ENCODE peak calls at places on chromosome 15, in nine cellular contexts. Q, X, A, G, R, P, L, Y and K are unnamed samples.

GRCh38 chr15:60137711-60138396 is 133.7 kb downstream of the FOXB1 start:
- DNase-seq in Q (no peak), X (no peak), A (no peak), G (no peak), R (no peak), P (no peak), L (peak; percentile 55), Y (no peak), K (no peak)

GRCh38 chr15:80856809-80857377 is 77.7 kb downstream of the CEMIP start:
- DNase-seq in Q (no peak), X (no peak), A (peak; percentile 79), G (no peak), R (peak; percentile 57), P (no peak), L (no peak), Y (peak; percentile 21), K (no peak)

GRCh38 chr15:25362545-25362944 is 76.3 kb downstream of the UBE3A start:
- DNase-seq in Q (no peak), X (no peak), A (no peak), G (no peak), R (no peak), P (no peak), L (no peak), Y (no peak), K (no peak)

GRCh38 chr15:99452728-99453643 is 112.8 kb upstream of the MEF2A start:
- DNase-seq in Q (peak; percentile 88), X (no peak), A (peak; percentile 92), G (no peak), R (peak; percentile 60), P (no peak), L (peak; percentile 29), Y (peak; percentile 66), K (peak; percentile 20)

GRCh38 chr15:60526127-60526616 is 47.2 kb upstream of the ICE2 start:
- DNase-seq in Q (peak; percentile 90), X (no peak), A (no peak), G (peak; percentile 14), R (no peak), P (peak; percentile 34), L (no peak), Y (no peak), K (no peak)

GRCh38 chr15:40234783-40235182 is 4.1 kb upstream of the PAK6 start:
- DNase-seq in Q (no peak), X (no peak), A (peak; percentile 46), G (no peak), R (no peak), P (no peak), L (no peak), Y (no peak), K (no peak)

GRCh38 chr15:67782592-67782991 is 42.7 kb upstream of the SKOR1 start:
- DNase-seq in Q (no peak), X (no peak), A (no peak), G (no peak), R (no peak), P (no peak), L (no peak), Y (no peak), K (no peak)

GRCh38 chr15:41796457-41796856 is 22.2 kb downstream of the MAPKBP1 start:
- DNase-seq in Q (no peak), X (no peak), A (no peak), G (no peak), R (no peak), P (peak; percentile 94), L (peak; percentile 56), Y (peak; percentile 84), K (no peak)

GRCh38 chr15:60682115-60682514 is 203.2 kb upstream of the ICE2 start:
- DNase-seq in Q (no peak), X (no peak), A (no peak), G (no peak), R (no peak), P (no peak), L (peak; percentile 81), Y (no peak), K (no peak)

GRCh38 chr15:79887517-79887916 is 9.3 kb downstream of the MTHFS start:
- DNase-seq in Q (no peak), X (no peak), A (no peak), G (no peak), R (no peak), P (no peak), L (peak; percentile 61), Y (no peak), K (no peak)

GRCh38 chr15:42547926-42548257 is 701 bp downstream of the LRRC57 start:
- DNase-seq in Q (no peak), X (no peak), A (no peak), G (no peak), R (no peak), P (peak; percentile 35), L (peak; percentile 78), Y (no peak), K (no peak)

GRCh38 chr15:44325568-44325967 is 37.0 kb downstream of the GOLM2 start:
- DNase-seq in Q (no peak), X (no peak), A (no peak), G (no peak), R (no peak), P (no peak), L (no peak), Y (no peak), K (no peak)